ENCODE peak calls at places on chromosomes 2 and 18, in eight cellular contexts. V is NCI-H1930, E is HEK293T, S is hypothalamus, D is transverse colon, X is mesothelial cell of epicardium, G is left kidney, R is posterior cingulate gyrus. Q is an unnamed sample.

GRCh38 chr2:173550143-173550542 is 195.5 kb downstream of the CDCA7 start:
- DNase-seq in G (no peak), V (no peak), S (no peak), E (no peak), R (no peak), X (no peak), D (no peak), Q (no peak)

GRCh38 chr2:65957886-65958285 is 477.0 kb upstream of the MEIS1 start:
- DNase-seq in R (no peak), V (no peak), S (no peak), E (no peak), X (no peak), G (peak; percentile 6), D (no peak), Q (no peak)

GRCh38 chr2:7954223-7954622 is 727.6 kb upstream of the ID2 start:
- DNase-seq in R (no peak), S (no peak), X (no peak), E (no peak), D (no peak), G (no peak), V (no peak), Q (no peak)

GRCh38 chr2:191462370-191462769 is 215.6 kb upstream of the NABP1 start:
- DNase-seq in G (peak; percentile 84), R (no peak), D (peak; percentile 12), S (no peak), V (no peak), X (no peak), E (no peak), Q (peak; percentile 19)

GRCh38 chr18:11392974-11393373 is 216.4 kb upstream of the SLC35G4 start:
- DNase-seq in S (no peak), V (no peak), R (no peak), G (no peak), D (no peak), E (no peak), X (no peak), Q (no peak)

GRCh38 chr2:69163556-69163955 is 150.6 kb downstream of the ANTXR1 start:
- DNase-seq in E (no peak), X (no peak), S (no peak), V (no peak), R (no peak), G (no peak), D (no peak), Q (no peak)

GRCh38 chr2:129957891-129958290 is 21.6 kb upstream of the RAB6C start:
- DNase-seq in V (no peak), R (no peak), E (no peak), S (no peak), X (no peak), G (no peak), D (no peak), Q (no peak)

GRCh38 chr18:23115683-23116096 is 19.6 kb upstream of the CABLES1 start:
- DNase-seq in R (no peak), V (no peak), D (no peak), G (no peak), E (no peak), S (no peak), X (no peak), Q (no peak)

GRCh38 chr2:88125344-88125923 is 2.4 kb downstream of the FABP1 start:
- DNase-seq in D (no peak), R (no peak), E (no peak), V (no peak), G (no peak), X (no peak), S (no peak), Q (no peak)

Q was measured in glutamatergic neuron.